ENCODE peak calls at places on chromosomes 12 and 14, in seven cellular contexts. V is nephron progenitor cell; L is activated CD4-positive, alpha-beta T cell treated with anti-CD3 and anti-CD28 coated beads, Interleukin-2, amount 10 ng/mL, durations not matched to agents 7 days and 5 days; E is T-helper 1 cell; K is CD4-positive, alpha-beta T cell; X is GM19239; H is left cardiac atrium. B is an unnamed sample.

GRCh38 chr14:93343266-93343665 is 3.7 kb upstream of the COX8C start:
- DNase-seq in V (no peak), L (no peak), E (no peak), K (no peak), X (no peak), H (no peak), B (peak; percentile 88)

GRCh38 chr12:101799774-101800173 is 31.0 kb downstream of the GNPTAB start:
- DNase-seq in V (no peak), L (no peak), E (peak; percentile 59), K (no peak), X (no peak), H (no peak), B (no peak)

GRCh38 chr12:3962661-3963483 is 89.7 kb upstream of the PARP11 start:
- DNase-seq in V (no peak), L (peak; percentile 77), E (peak; percentile 62), K (peak; percentile 86), X (no peak), H (peak; percentile 23), B (no peak)

GRCh38 chr12:34606749-34607519 is 584.6 kb downstream of the ALG10 start:
- DNase-seq in V (no peak), L (no peak), E (no peak), K (no peak), X (no peak), H (no peak), B (no peak)

GRCh38 chr14:79937433-79937832 is 273.9 kb downstream of the DIO2 start:
- DNase-seq in V (no peak), L (no peak), E (no peak), K (no peak), X (no peak), H (no peak), B (no peak)

GRCh38 chr12:88764781-88765470 is 184.7 kb upstream of the KITLG start:
- DNase-seq in V (no peak), L (no peak), E (no peak), K (no peak), X (no peak), H (no peak), B (peak; percentile 53)

GRCh38 chr12:54437697-54438096 is 18.6 kb upstream of the ITGA5 start:
- DNase-seq in V (no peak), L (no peak), E (no peak), K (no peak), X (no peak), H (no peak), B (no peak)

GRCh38 chr12:22321620-22322019 is 12.9 kb downstream of the ST8SIA1 start:
- DNase-seq in V (no peak), L (no peak), E (peak; percentile 28), K (no peak), X (no peak), H (peak; percentile 36), B (no peak)

GRCh38 chr14:33294419-33294818 is 355.7 kb downstream of the NPAS3 start:
- DNase-seq in V (no peak), L (no peak), E (no peak), K (no peak), X (no peak), H (no peak), B (no peak)

GRCh38 chr12:3727877-3728632 is 24.9 kb downstream of the CRACR2A start:
- DNase-seq in V (no peak), L (peak; percentile 66), E (peak; percentile 74), K (peak; percentile 42), X (peak; percentile 31), H (no peak), B (no peak)

GRCh38 chr14:74257078-74257987 is 18.1 kb downstream of the VSX2 start:
- DNase-seq in V (peak; percentile 73), L (peak; percentile 44), E (peak; percentile 50), K (peak; percentile 23), X (peak; percentile 80), H (peak; percentile 50), B (peak; percentile 81)

GRCh38 chr14:68815288-68816182 is 22.7 kb upstream of the ZFP36L1 start:
- DNase-seq in V (no peak), L (no peak), E (peak; percentile 60), K (no peak), X (no peak), H (no peak), B (no peak)

GRCh38 chr12:69105101-69105613 is 134.2 kb upstream of the CPSF6 start:
- DNase-seq in V (no peak), L (no peak), E (no peak), K (no peak), X (no peak), H (no peak), B (no peak)

GRCh38 chr14:70879448-70879847 is 27.8 kb upstream of the PCNX1 start:
- DNase-seq in V (no peak), L (no peak), E (no peak), K (no peak), X (no peak), H (no peak), B (no peak)

GRCh38 chr14:89429206-89430091 is 12.4 kb upstream of the FOXN3 start:
- DNase-seq in V (peak; percentile 10), L (peak; percentile 34), E (peak; percentile 67), K (no peak), X (no peak), H (no peak), B (peak; percentile 90)

GRCh38 chr12:570237-570925 is 92.9 kb downstream of the NINJ2 start:
- DNase-seq in V (peak; percentile 62), L (no peak), E (no peak), K (no peak), X (no peak), H (peak; percentile 88), B (no peak)

GRCh38 chr12:50234347-50234746 is 49.0 kb downstream of the LIMA1 start:
- DNase-seq in V (no peak), L (no peak), E (no peak), K (no peak), X (no peak), H (no peak), B (no peak)

GRCh38 chr12:130711751-130712150 is 4.3 kb downstream of the RIMBP2 start:
- DNase-seq in V (no peak), L (no peak), E (no peak), K (no peak), X (no peak), H (no peak), B (no peak)

GRCh38 chr14:66514206-66514605 is 6.3 kb downstream of the GPHN start:
- DNase-seq in V (no peak), L (no peak), E (no peak), K (no peak), X (no peak), H (no peak), B (no peak)

GRCh38 chr12:65536876-65537661 is 258.6 kb downstream of the MSRB3 start:
- DNase-seq in V (no peak), L (no peak), E (no peak), K (no peak), X (no peak), H (no peak), B (no peak)

GRCh38 chr14:93430319-93430801 is 379 bp upstream of the UNC79 start:
- DNase-seq in V (peak; percentile 57), L (no peak), E (no peak), K (no peak), X (no peak), H (no peak), B (peak; percentile 35)

GRCh38 chr12:94643585-94643984 is 6.8 kb downstream of the TMCC3 start:
- DNase-seq in V (no peak), L (no peak), E (no peak), K (no peak), X (no peak), H (no peak), B (no peak)

GRCh38 chr14:76101384-76101783 is 50.3 kb upstream of the GPATCH2L start:
- DNase-seq in V (no peak), L (no peak), E (no peak), K (no peak), X (no peak), H (no peak), B (no peak)

GRCh38 chr14:37583358-37584210 is 11.5 kb downstream of the FOXA1 start:
- DNase-seq in V (peak; percentile 40), L (no peak), E (no peak), K (no peak), X (no peak), H (no peak), B (peak; percentile 73)

GRCh38 chr14:22976620-22977433 is 5.5 kb downstream of the AJUBA start:
- DNase-seq in V (no peak), L (no peak), E (no peak), K (no peak), X (no peak), H (no peak), B (no peak)

GRCh38 chr12:42213954-42214426 is 24.1 kb downstream of the YAF2 start:
- DNase-seq in V (no peak), L (no peak), E (no peak), K (no peak), X (no peak), H (peak; percentile 67), B (peak; percentile 19)

GRCh38 chr12:65634626-65635331 is 189.5 kb upstream of the HMGA2 start:
- DNase-seq in V (no peak), L (no peak), E (no peak), K (no peak), X (no peak), H (no peak), B (no peak)

GRCh38 chr14:32933623-32933942 is 5.1 kb upstream of the NPAS3 start:
- DNase-seq in V (no peak), L (no peak), E (no peak), K (no peak), X (no peak), H (no peak), B (no peak)

GRCh38 chr14:35333797-35334743 is 41.9 kb downstream of the PSMA6 start:
- DNase-seq in V (no peak), L (peak; percentile 13), E (peak; percentile 29), K (no peak), X (no peak), H (no peak), B (no peak)

GRCh38 chr12:114869091-114869834 is 185.3 kb upstream of the TBX3 start:
- DNase-seq in V (no peak), L (no peak), E (no peak), K (no peak), X (no peak), H (no peak), B (no peak)

GRCh38 chr12:46269429-46270241 is 792 bp upstream of the SLC38A1 start:
- DNase-seq in V (peak; percentile 15), L (peak; percentile 72), E (peak; percentile 73), K (peak; percentile 63), X (no peak), H (peak; percentile 36), B (no peak)

GRCh38 chr14:26833777-26834176 is 235.9 kb upstream of the NOVA1 start:
- DNase-seq in V (no peak), L (no peak), E (no peak), K (no peak), X (no peak), H (no peak), B (no peak)

GRCh38 chr14:105328070-105328677 is 13.6 kb downstream of the PACS2 start:
- DNase-seq in V (no peak), L (no peak), E (no peak), K (no peak), X (no peak), H (peak; percentile 20), B (no peak)

GRCh38 chr12:89700191-89700810 is 8.3 kb downstream of the ATP2B1 start:
- DNase-seq in V (no peak), L (no peak), E (no peak), K (no peak), X (no peak), H (no peak), B (no peak)

GRCh38 chr14:99809376-99809775 is 16.2 kb downstream of the EML1 start:
- DNase-seq in V (no peak), L (no peak), E (no peak), K (no peak), X (no peak), H (peak; percentile 71), B (no peak)

GRCh38 chr12:116516657-116517056 is 42.5 kb upstream of the MAP1LC3B2 start:
- DNase-seq in V (no peak), L (no peak), E (no peak), K (no peak), X (no peak), H (no peak), B (no peak)